ENCODE peak calls at places on chromosomes 1 and 21, in five cellular contexts. One of them, this sample, is unnamed.

GRCh38 chr21:41615613-41616012 is 107.7 kb upstream of the TMPRSS2 start:
- DNase-seq in stomach: no peak
- DNase-seq in lower lobe of right lung: no peak
- DNase-seq in fibroblast of villous mesenchyme: peak
- DNase-seq in astrocyte of the spinal cord: peak
- DNase-seq in this sample: peak

GRCh38 chr21:36150192-36150711 is 6.4 kb upstream of the DOP1B start:
- DNase-seq in lower lobe of right lung: peak
- DNase-seq in stomach: no peak
- DNase-seq in fibroblast of villous mesenchyme: no peak
- DNase-seq in astrocyte of the spinal cord: peak
- DNase-seq in this sample: peak

GRCh38 chr1:151546006-151546925 is 6.2 kb downstream of the TUFT1 start:
- DNase-seq in fibroblast of villous mesenchyme: peak
- DNase-seq in stomach: no peak
- DNase-seq in lower lobe of right lung: no peak
- DNase-seq in astrocyte of the spinal cord: no peak
- DNase-seq in this sample: peak

GRCh38 chr1:241817331-241817792 is 30.6 kb upstream of the EXO1 start:
- DNase-seq in astrocyte of the spinal cord: peak
- DNase-seq in stomach: no peak
- DNase-seq in lower lobe of right lung: no peak
- DNase-seq in fibroblast of villous mesenchyme: peak
- DNase-seq in this sample: peak

GRCh38 chr1:192788184-192788583 is 20.7 kb upstream of the RGS2 start:
- DNase-seq in astrocyte of the spinal cord: peak
- DNase-seq in lower lobe of right lung: no peak
- DNase-seq in fibroblast of villous mesenchyme: peak
- DNase-seq in stomach: no peak
- DNase-seq in this sample: peak

GRCh38 chr1:78665809-78666208 is 16.2 kb downstream of the IFI44 start:
- DNase-seq in astrocyte of the spinal cord: no peak
- DNase-seq in stomach: no peak
- DNase-seq in lower lobe of right lung: no peak
- DNase-seq in fibroblast of villous mesenchyme: no peak
- DNase-seq in this sample: no peak

GRCh38 chr1:151458936-151459330 is 361 bp downstream of the POGZ start:
- DNase-seq in astrocyte of the spinal cord: peak
- DNase-seq in fibroblast of villous mesenchyme: peak
- DNase-seq in stomach: peak
- DNase-seq in lower lobe of right lung: peak
- DNase-seq in this sample: peak

GRCh38 chr1:29962356-29962755 is 726.0 kb downstream of the PTPRU start:
- DNase-seq in lower lobe of right lung: no peak
- DNase-seq in fibroblast of villous mesenchyme: no peak
- DNase-seq in astrocyte of the spinal cord: no peak
- DNase-seq in stomach: no peak
- DNase-seq in this sample: no peak

GRCh38 chr1:10688409-10688786 is 108.0 kb downstream of the CASZ1 start:
- DNase-seq in lower lobe of right lung: no peak
- DNase-seq in stomach: no peak
- DNase-seq in fibroblast of villous mesenchyme: no peak
- DNase-seq in astrocyte of the spinal cord: no peak
- DNase-seq in this sample: no peak

GRCh38 chr1:177246710-177247588 is 76.2 kb downstream of the BRINP2 start:
- DNase-seq in stomach: no peak
- DNase-seq in fibroblast of villous mesenchyme: peak
- DNase-seq in lower lobe of right lung: no peak
- DNase-seq in astrocyte of the spinal cord: peak
- DNase-seq in this sample: no peak

GRCh38 chr1:114669562-114670082 is at the start of gene DENND2C:
- DNase-seq in stomach: no peak
- DNase-seq in lower lobe of right lung: no peak
- DNase-seq in astrocyte of the spinal cord: no peak
- DNase-seq in fibroblast of villous mesenchyme: no peak
- DNase-seq in this sample: no peak
- TF ChIP-seq CTCF in stomach: no peak
- TF ChIP-seq CTCF in lower lobe of right lung: no peak
- TF ChIP-seq CTCF in astrocyte of the spinal cord: no peak
- TF ChIP-seq CTCF in fibroblast of villous mesenchyme: no peak
- TF ChIP-seq CTCF in this sample: peak

GRCh38 chr1:94924967-94925366 is 1.9 kb downstream of the CNN3 start:
- DNase-seq in lower lobe of right lung: no peak
- DNase-seq in stomach: no peak
- DNase-seq in astrocyte of the spinal cord: peak
- DNase-seq in fibroblast of villous mesenchyme: peak
- DNase-seq in this sample: no peak
- H3K4me3 ChIP-seq in lower lobe of right lung: peak
- H3K4me3 ChIP-seq in stomach: peak
- H3K4me3 ChIP-seq in astrocyte of the spinal cord: peak
- H3K4me3 ChIP-seq in fibroblast of villous mesenchyme: peak
- H3K4me3 ChIP-seq in this sample: peak

GRCh38 chr1:16208270-16208987 is 4.0 kb downstream of the ARHGEF19 start:
- DNase-seq in stomach: no peak
- DNase-seq in lower lobe of right lung: no peak
- DNase-seq in fibroblast of villous mesenchyme: no peak
- DNase-seq in astrocyte of the spinal cord: no peak
- DNase-seq in this sample: no peak
- TF ChIP-seq CTCF in stomach: no peak
- TF ChIP-seq CTCF in lower lobe of right lung: no peak
- TF ChIP-seq CTCF in fibroblast of villous mesenchyme: no peak
- TF ChIP-seq CTCF in astrocyte of the spinal cord: no peak
- TF ChIP-seq CTCF in this sample: no peak

GRCh38 chr1:24724345-24725208 is 20.7 kb upstream of the CLIC4 start:
- DNase-seq in stomach: peak
- DNase-seq in astrocyte of the spinal cord: peak
- DNase-seq in lower lobe of right lung: no peak
- DNase-seq in fibroblast of villous mesenchyme: peak
- DNase-seq in this sample: peak
- H3K4me3 ChIP-seq in stomach: no peak
- H3K4me3 ChIP-seq in astrocyte of the spinal cord: no peak
- H3K4me3 ChIP-seq in lower lobe of right lung: no peak
- H3K4me3 ChIP-seq in fibroblast of villous mesenchyme: no peak
- H3K4me3 ChIP-seq in this sample: no peak

GRCh38 chr1:68281946-68282615 is 49.8 kb upstream of the WLS start:
- DNase-seq in astrocyte of the spinal cord: no peak
- DNase-seq in stomach: no peak
- DNase-seq in lower lobe of right lung: no peak
- DNase-seq in fibroblast of villous mesenchyme: no peak
- DNase-seq in this sample: no peak
- TF ChIP-seq CTCF in astrocyte of the spinal cord: peak
- TF ChIP-seq CTCF in stomach: no peak
- TF ChIP-seq CTCF in lower lobe of right lung: no peak
- TF ChIP-seq CTCF in fibroblast of villous mesenchyme: no peak
- TF ChIP-seq CTCF in this sample: no peak

GRCh38 chr1:234603221-234604204 is 6.5 kb downstream of the IRF2BP2 start:
- DNase-seq in fibroblast of villous mesenchyme: peak
- DNase-seq in lower lobe of right lung: no peak
- DNase-seq in astrocyte of the spinal cord: peak
- DNase-seq in stomach: no peak
- DNase-seq in this sample: no peak
- H3K4me3 ChIP-seq in fibroblast of villous mesenchyme: peak
- H3K4me3 ChIP-seq in lower lobe of right lung: peak
- H3K4me3 ChIP-seq in astrocyte of the spinal cord: peak
- H3K4me3 ChIP-seq in stomach: peak
- H3K4me3 ChIP-seq in this sample: peak

GRCh38 chr21:17270234-17270633 is 242.6 kb upstream of the CXADR start:
- DNase-seq in lower lobe of right lung: no peak
- DNase-seq in stomach: no peak
- DNase-seq in fibroblast of villous mesenchyme: peak
- DNase-seq in astrocyte of the spinal cord: peak
- DNase-seq in this sample: peak
- TF ChIP-seq CTCF in lower lobe of right lung: peak
- TF ChIP-seq CTCF in stomach: no peak
- TF ChIP-seq CTCF in fibroblast of villous mesenchyme: peak
- TF ChIP-seq CTCF in astrocyte of the spinal cord: no peak
- TF ChIP-seq CTCF in this sample: peak

GRCh38 chr1:228457017-228457395 is 30.2 kb upstream of the RNF187 start:
- DNase-seq in astrocyte of the spinal cord: no peak
- DNase-seq in lower lobe of right lung: no peak
- DNase-seq in fibroblast of villous mesenchyme: no peak
- DNase-seq in stomach: no peak
- DNase-seq in this sample: no peak
- H3K4me3 ChIP-seq in astrocyte of the spinal cord: peak
- H3K4me3 ChIP-seq in lower lobe of right lung: peak
- H3K4me3 ChIP-seq in fibroblast of villous mesenchyme: peak
- H3K4me3 ChIP-seq in stomach: peak
- H3K4me3 ChIP-seq in this sample: peak

This sample was measured in AG10803.